ENCODE peak calls at places on chromosomes 5 and 9, in eight cellular contexts. One of them, this sample, is unnamed.

GRCh38 chr9:81394816-81395215 is 294.5 kb downstream of the TLE1 start:
- DNase-seq in nephron progenitor cell: no peak
- DNase-seq in psoas muscle: no peak
- DNase-seq in hepatocyte: peak; percentile 27
- DNase-seq in fibroblast of pulmonary artery: no peak
- DNase-seq in breast epithelium: no peak
- DNase-seq in right atrium auricular region: no peak
- DNase-seq in WERI-Rb-1: no peak
- DNase-seq in this sample: no peak

GRCh38 chr9:108296056-108296455 is 559.7 kb downstream of the ACTL7B start:
- DNase-seq in fibroblast of pulmonary artery: peak; percentile 48
- DNase-seq in right atrium auricular region: no peak
- DNase-seq in WERI-Rb-1: no peak
- DNase-seq in psoas muscle: no peak
- DNase-seq in nephron progenitor cell: no peak
- DNase-seq in breast epithelium: no peak
- DNase-seq in hepatocyte: no peak
- DNase-seq in this sample: no peak

GRCh38 chr5:8349855-8350254 is 480.9 kb downstream of the MTRR start:
- DNase-seq in WERI-Rb-1: no peak
- DNase-seq in right atrium auricular region: no peak
- DNase-seq in psoas muscle: no peak
- DNase-seq in breast epithelium: no peak
- DNase-seq in fibroblast of pulmonary artery: no peak
- DNase-seq in nephron progenitor cell: no peak
- DNase-seq in hepatocyte: no peak
- DNase-seq in this sample: no peak

GRCh38 chr9:93905473-93906133 is 49.6 kb downstream of the BARX1 start:
- DNase-seq in WERI-Rb-1: no peak
- DNase-seq in breast epithelium: no peak
- DNase-seq in fibroblast of pulmonary artery: no peak
- DNase-seq in nephron progenitor cell: no peak
- DNase-seq in psoas muscle: peak; percentile 24
- DNase-seq in hepatocyte: no peak
- DNase-seq in right atrium auricular region: no peak
- DNase-seq in this sample: no peak

GRCh38 chr9:35042081-35042604 is 30.3 kb downstream of the VCP start:
- DNase-seq in fibroblast of pulmonary artery: peak; percentile 61
- DNase-seq in hepatocyte: peak; percentile 22
- DNase-seq in right atrium auricular region: no peak
- DNase-seq in breast epithelium: no peak
- DNase-seq in nephron progenitor cell: no peak
- DNase-seq in psoas muscle: no peak
- DNase-seq in WERI-Rb-1: no peak
- DNase-seq in this sample: no peak

GRCh38 chr9:16385590-16386578 is 484.6 kb downstream of the BNC2 start:
- DNase-seq in nephron progenitor cell: no peak
- DNase-seq in fibroblast of pulmonary artery: peak; percentile 74
- DNase-seq in breast epithelium: no peak
- DNase-seq in WERI-Rb-1: no peak
- DNase-seq in psoas muscle: no peak
- DNase-seq in right atrium auricular region: no peak
- DNase-seq in hepatocyte: no peak
- DNase-seq in this sample: no peak

GRCh38 chr5:37197340-37198050 is 51.7 kb downstream of the CPLANE1 start:
- DNase-seq in hepatocyte: no peak
- DNase-seq in psoas muscle: no peak
- DNase-seq in right atrium auricular region: no peak
- DNase-seq in breast epithelium: no peak
- DNase-seq in nephron progenitor cell: no peak
- DNase-seq in WERI-Rb-1: no peak
- DNase-seq in fibroblast of pulmonary artery: peak; percentile 22
- DNase-seq in this sample: no peak

GRCh38 chr5:129945031-129945430 is 40.8 kb downstream of the CHSY3 start:
- DNase-seq in fibroblast of pulmonary artery: peak; percentile 75
- DNase-seq in right atrium auricular region: no peak
- DNase-seq in nephron progenitor cell: no peak
- DNase-seq in WERI-Rb-1: no peak
- DNase-seq in psoas muscle: no peak
- DNase-seq in hepatocyte: no peak
- DNase-seq in breast epithelium: no peak
- DNase-seq in this sample: no peak

DNA sequence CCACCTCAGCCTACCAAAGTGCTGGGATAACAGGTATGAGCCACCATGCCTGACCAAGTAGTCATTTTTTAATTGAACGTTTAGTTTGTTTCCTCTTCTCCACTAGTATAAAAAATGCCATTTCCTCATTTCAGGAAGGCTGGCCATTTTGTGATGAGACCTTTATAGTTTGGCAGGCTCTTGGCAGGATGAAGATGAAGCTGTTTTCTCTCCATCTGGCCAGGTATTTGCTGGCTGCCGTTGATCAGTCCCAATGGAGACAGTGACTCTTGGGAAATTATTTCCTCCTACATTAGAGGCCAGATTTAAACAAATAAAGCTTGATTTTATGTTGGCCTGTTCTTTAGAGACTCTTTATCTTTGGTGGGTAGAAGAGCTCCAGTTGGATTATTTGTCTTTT is 199.0 kb downstream of the ARHGAP26 start:
- DNase-seq in hepatocyte: no peak
- DNase-seq in fibroblast of pulmonary artery: no peak
- DNase-seq in psoas muscle: no peak
- DNase-seq in breast epithelium: no peak
- DNase-seq in nephron progenitor cell: no peak
- DNase-seq in WERI-Rb-1: no peak
- DNase-seq in right atrium auricular region: no peak
- DNase-seq in this sample: no peak
- TF ChIP-seq CTCF in hepatocyte: no peak
- TF ChIP-seq CTCF in fibroblast of pulmonary artery: no peak
- TF ChIP-seq CTCF in psoas muscle: no peak
- TF ChIP-seq CTCF in breast epithelium: no peak
- TF ChIP-seq CTCF in nephron progenitor cell: no peak
- TF ChIP-seq CTCF in WERI-Rb-1: no peak
- TF ChIP-seq CTCF in right atrium auricular region: no peak
- TF ChIP-seq CTCF in this sample: no peak

GRCh38 chr9:83188272-83188671 is 125.3 kb upstream of the RASEF start:
- DNase-seq in fibroblast of pulmonary artery: peak; percentile 19
- DNase-seq in WERI-Rb-1: no peak
- DNase-seq in hepatocyte: no peak
- DNase-seq in breast epithelium: no peak
- DNase-seq in nephron progenitor cell: no peak
- DNase-seq in psoas muscle: no peak
- DNase-seq in right atrium auricular region: no peak
- DNase-seq in this sample: no peak

GRCh38 chr9:83196946-83197345 is 134.0 kb upstream of the RASEF start:
- DNase-seq in hepatocyte: no peak
- DNase-seq in nephron progenitor cell: no peak
- DNase-seq in right atrium auricular region: no peak
- DNase-seq in fibroblast of pulmonary artery: no peak
- DNase-seq in breast epithelium: no peak
- DNase-seq in WERI-Rb-1: no peak
- DNase-seq in psoas muscle: no peak
- DNase-seq in this sample: no peak

GRCh38 chr9:83185517-83186192 is 122.7 kb upstream of the RASEF start:
- DNase-seq in nephron progenitor cell: no peak
- DNase-seq in psoas muscle: no peak
- DNase-seq in WERI-Rb-1: peak; percentile 57
- DNase-seq in breast epithelium: no peak
- DNase-seq in right atrium auricular region: no peak
- DNase-seq in hepatocyte: no peak
- DNase-seq in fibroblast of pulmonary artery: no peak
- DNase-seq in this sample: no peak

GRCh38 chr9:83186354-83186753 is 123.4 kb upstream of the RASEF start:
- DNase-seq in right atrium auricular region: no peak
- DNase-seq in breast epithelium: no peak
- DNase-seq in WERI-Rb-1: no peak
- DNase-seq in nephron progenitor cell: no peak
- DNase-seq in hepatocyte: no peak
- DNase-seq in psoas muscle: no peak
- DNase-seq in fibroblast of pulmonary artery: no peak
- DNase-seq in this sample: no peak

GRCh38 chr9:83191154-83191553 is 128.2 kb upstream of the RASEF start:
- DNase-seq in psoas muscle: no peak
- DNase-seq in fibroblast of pulmonary artery: no peak
- DNase-seq in breast epithelium: no peak
- DNase-seq in nephron progenitor cell: no peak
- DNase-seq in right atrium auricular region: no peak
- DNase-seq in hepatocyte: no peak
- DNase-seq in WERI-Rb-1: no peak
- DNase-seq in this sample: no peak
- TF ChIP-seq CTCF in psoas muscle: no peak
- TF ChIP-seq CTCF in fibroblast of pulmonary artery: no peak
- TF ChIP-seq CTCF in breast epithelium: no peak
- TF ChIP-seq CTCF in nephron progenitor cell: no peak
- TF ChIP-seq CTCF in right atrium auricular region: no peak
- TF ChIP-seq CTCF in hepatocyte: no peak
- TF ChIP-seq CTCF in WERI-Rb-1: no peak
- TF ChIP-seq CTCF in this sample: no peak

GRCh38 chr5:437281-437771 is 5.7 kb upstream of the EXOC3 start:
- DNase-seq in WERI-Rb-1: no peak
- DNase-seq in nephron progenitor cell: no peak
- DNase-seq in hepatocyte: no peak
- DNase-seq in fibroblast of pulmonary artery: no peak
- DNase-seq in breast epithelium: no peak
- DNase-seq in psoas muscle: peak; percentile 25
- DNase-seq in right atrium auricular region: no peak
- DNase-seq in this sample: no peak

GRCh38 chr5:434443-435146 is 8.4 kb upstream of the EXOC3 start:
- DNase-seq in hepatocyte: no peak
- DNase-seq in right atrium auricular region: no peak
- DNase-seq in breast epithelium: no peak
- DNase-seq in fibroblast of pulmonary artery: no peak
- DNase-seq in nephron progenitor cell: no peak
- DNase-seq in WERI-Rb-1: no peak
- DNase-seq in psoas muscle: peak; percentile 41
- DNase-seq in this sample: peak; percentile 7

GRCh38 chr5:435156-435790 is 7.7 kb upstream of the EXOC3 start:
- DNase-seq in WERI-Rb-1: peak; percentile 6
- DNase-seq in right atrium auricular region: no peak
- DNase-seq in breast epithelium: no peak
- DNase-seq in hepatocyte: no peak
- DNase-seq in fibroblast of pulmonary artery: no peak
- DNase-seq in psoas muscle: peak; percentile 28
- DNase-seq in nephron progenitor cell: no peak
- DNase-seq in this sample: peak; percentile 7

GRCh38 chr5:436641-436975 is 6.4 kb upstream of the EXOC3 start:
- DNase-seq in WERI-Rb-1: no peak
- DNase-seq in nephron progenitor cell: no peak
- DNase-seq in breast epithelium: no peak
- DNase-seq in fibroblast of pulmonary artery: no peak
- DNase-seq in right atrium auricular region: no peak
- DNase-seq in hepatocyte: no peak
- DNase-seq in psoas muscle: peak; percentile 6
- DNase-seq in this sample: no peak

DNA sequence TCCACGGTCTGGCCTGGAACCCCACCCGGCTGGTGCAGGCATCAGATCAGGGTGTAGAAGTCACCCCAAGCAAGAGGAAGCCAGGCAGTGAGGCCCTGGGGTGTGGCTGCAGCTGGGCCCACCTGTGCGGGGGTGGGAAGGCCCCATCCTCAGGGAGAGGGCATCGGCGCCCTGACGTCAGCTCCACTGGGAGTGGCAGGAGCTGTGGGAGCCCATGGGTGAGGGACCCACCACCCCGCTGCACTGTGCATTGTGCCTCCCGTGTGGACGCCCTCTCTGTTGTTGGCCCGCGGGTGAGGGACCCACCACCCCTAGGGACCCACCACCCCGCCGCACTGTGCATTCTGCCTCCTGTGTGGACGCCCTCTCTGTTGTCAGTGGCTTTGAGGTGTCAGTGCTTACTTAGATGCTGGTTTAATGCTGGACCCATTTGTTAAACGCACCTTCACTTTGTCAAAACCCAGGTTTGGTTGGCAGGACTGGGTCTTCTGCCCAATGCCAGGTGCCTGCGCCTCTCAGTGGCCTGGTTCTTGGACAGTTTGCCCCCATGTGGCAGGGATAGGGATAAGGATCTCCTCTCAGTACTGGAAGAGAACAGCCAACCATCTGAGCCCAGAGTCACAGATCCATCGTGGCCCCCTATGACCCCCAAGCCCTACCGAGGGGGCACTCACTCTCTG is 6.9 kb upstream of the EXOC3 start:
- DNase-seq in psoas muscle: peak; percentile 45
- DNase-seq in nephron progenitor cell: no peak
- DNase-seq in fibroblast of pulmonary artery: peak; percentile 34
- DNase-seq in WERI-Rb-1: peak; percentile 59
- DNase-seq in right atrium auricular region: no peak
- DNase-seq in hepatocyte: no peak
- DNase-seq in breast epithelium: no peak
- DNase-seq in this sample: no peak
- TF ChIP-seq CTCF in psoas muscle: peak; percentile 3
- TF ChIP-seq CTCF in nephron progenitor cell: no peak
- TF ChIP-seq CTCF in fibroblast of pulmonary artery: peak; percentile 48
- TF ChIP-seq CTCF in WERI-Rb-1: peak; percentile 78
- TF ChIP-seq CTCF in right atrium auricular region: no peak
- TF ChIP-seq CTCF in hepatocyte: peak; percentile 15
- TF ChIP-seq CTCF in breast epithelium: no peak
- TF ChIP-seq CTCF in this sample: peak; percentile 29

GRCh38 chr9:124199474-124199873 is 58.3 kb upstream of the NEK6 start:
- DNase-seq in fibroblast of pulmonary artery: no peak
- DNase-seq in nephron progenitor cell: no peak
- DNase-seq in psoas muscle: no peak
- DNase-seq in hepatocyte: no peak
- DNase-seq in breast epithelium: no peak
- DNase-seq in WERI-Rb-1: no peak
- DNase-seq in right atrium auricular region: no peak
- DNase-seq in this sample: no peak

GRCh38 chr9:124202447-124202971 is 55.2 kb upstream of the NEK6 start:
- DNase-seq in fibroblast of pulmonary artery: peak; percentile 15
- DNase-seq in right atrium auricular region: no peak
- DNase-seq in WERI-Rb-1: no peak
- DNase-seq in psoas muscle: peak; percentile 59
- DNase-seq in breast epithelium: no peak
- DNase-seq in hepatocyte: no peak
- DNase-seq in nephron progenitor cell: no peak
- DNase-seq in this sample: no peak

GRCh38 chr9:124198948-124199347 is 58.8 kb upstream of the NEK6 start:
- DNase-seq in psoas muscle: no peak
- DNase-seq in nephron progenitor cell: no peak
- DNase-seq in hepatocyte: no peak
- DNase-seq in right atrium auricular region: no peak
- DNase-seq in fibroblast of pulmonary artery: no peak
- DNase-seq in WERI-Rb-1: no peak
- DNase-seq in breast epithelium: no peak
- DNase-seq in this sample: no peak

GRCh38 chr9:124196814-124197176 is 61.0 kb upstream of the NEK6 start:
- DNase-seq in WERI-Rb-1: no peak
- DNase-seq in fibroblast of pulmonary artery: no peak
- DNase-seq in nephron progenitor cell: no peak
- DNase-seq in psoas muscle: no peak
- DNase-seq in right atrium auricular region: no peak
- DNase-seq in breast epithelium: no peak
- DNase-seq in hepatocyte: no peak
- DNase-seq in this sample: no peak

DNA sequence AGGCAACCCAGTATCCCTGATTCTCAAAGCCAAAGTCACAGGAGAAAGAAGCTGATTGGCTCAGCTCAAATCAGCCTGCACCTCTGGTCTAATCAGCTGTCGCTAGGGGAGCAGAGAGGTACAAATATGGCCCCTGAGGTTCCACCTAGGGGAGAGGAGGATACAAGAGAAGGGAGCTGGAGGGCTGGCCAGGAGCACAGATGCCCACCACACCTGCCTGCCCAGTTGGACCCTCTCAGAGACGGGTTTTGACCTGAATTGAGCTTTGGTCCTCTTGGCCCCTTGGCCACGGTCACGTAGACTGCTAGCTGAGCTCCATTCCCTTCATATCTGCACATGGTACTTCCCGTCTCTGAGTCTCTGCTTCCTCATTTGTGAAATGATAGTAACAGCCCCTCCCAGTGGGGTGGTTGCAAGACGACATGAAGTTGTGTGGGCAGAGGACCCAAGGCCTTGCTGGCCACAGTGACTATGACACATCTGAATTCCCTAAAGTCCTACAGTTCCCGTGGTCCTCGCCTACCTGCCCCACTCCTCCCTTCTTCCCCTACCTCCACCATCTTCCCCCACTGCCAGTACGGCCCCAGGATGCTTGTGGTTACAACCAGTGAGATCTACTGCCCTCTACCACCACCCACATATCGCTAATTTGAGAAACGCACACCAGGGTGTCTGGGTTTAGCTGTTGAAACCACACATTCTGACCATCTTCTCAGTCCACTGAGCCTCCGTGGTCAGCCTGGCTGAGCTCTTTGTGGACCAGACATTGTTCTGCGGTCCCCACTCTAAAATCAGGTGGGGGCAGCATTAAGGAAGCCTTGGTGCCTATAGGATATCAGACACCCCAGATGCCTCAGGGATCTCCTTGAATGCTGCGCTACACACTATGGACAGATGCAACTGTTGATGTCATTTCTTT is 60.3 kb upstream of the NEK6 start:
- DNase-seq in hepatocyte: no peak
- DNase-seq in WERI-Rb-1: no peak
- DNase-seq in psoas muscle: no peak
- DNase-seq in right atrium auricular region: no peak
- DNase-seq in fibroblast of pulmonary artery: no peak
- DNase-seq in breast epithelium: no peak
- DNase-seq in nephron progenitor cell: no peak
- DNase-seq in this sample: no peak
- TF ChIP-seq CTCF in hepatocyte: no peak
- TF ChIP-seq CTCF in WERI-Rb-1: no peak
- TF ChIP-seq CTCF in psoas muscle: no peak
- TF ChIP-seq CTCF in right atrium auricular region: no peak
- TF ChIP-seq CTCF in fibroblast of pulmonary artery: no peak
- TF ChIP-seq CTCF in breast epithelium: no peak
- TF ChIP-seq CTCF in nephron progenitor cell: no peak
- TF ChIP-seq CTCF in this sample: no peak

This sample was measured in progenitor cell of endocrine pancreas.